ENCODE peak calls at places on chromosomes 6 and 20, in five cellular contexts. One of them, this sample, is unnamed.

GRCh38 chr6:6724319-6725119 is 136.0 kb downstream of the LY86 start:
- DNase-seq in activated effector memory CD4-positive, alpha-beta T cell treated with anti-CD3 and anti-CD28 coated beads, Interleukin-2, amount 50 U/mL, for 16 hours: peak
- DNase-seq in anterior cingulate cortex: peak
- DNase-seq in ACHN: peak
- DNase-seq in fibroblast of lung: peak
- DNase-seq in this sample: peak

GRCh38 chr6:90288404-90288803 is 8.2 kb downstream of the BACH2 start:
- DNase-seq in activated effector memory CD4-positive, alpha-beta T cell treated with anti-CD3 and anti-CD28 coated beads, Interleukin-2, amount 50 U/mL, for 16 hours: no peak
- DNase-seq in anterior cingulate cortex: no peak
- DNase-seq in ACHN: no peak
- DNase-seq in fibroblast of lung: peak
- DNase-seq in this sample: no peak

GRCh38 chr6:161486326-161486725 is 212.5 kb upstream of the AGPAT4 start:
- DNase-seq in activated effector memory CD4-positive, alpha-beta T cell treated with anti-CD3 and anti-CD28 coated beads, Interleukin-2, amount 50 U/mL, for 16 hours: no peak
- DNase-seq in anterior cingulate cortex: no peak
- DNase-seq in ACHN: peak
- DNase-seq in fibroblast of lung: peak
- DNase-seq in this sample: no peak

GRCh38 chr20:60752741-60753420 is 499.2 kb upstream of the CDH4 start:
- DNase-seq in activated effector memory CD4-positive, alpha-beta T cell treated with anti-CD3 and anti-CD28 coated beads, Interleukin-2, amount 50 U/mL, for 16 hours: no peak
- DNase-seq in anterior cingulate cortex: no peak
- DNase-seq in ACHN: no peak
- DNase-seq in fibroblast of lung: no peak
- DNase-seq in this sample: no peak

GRCh38 chr20:28562510-28562898 is 2695.0 kb upstream of the DEFB115 start:
- DNase-seq in activated effector memory CD4-positive, alpha-beta T cell treated with anti-CD3 and anti-CD28 coated beads, Interleukin-2, amount 50 U/mL, for 16 hours: no peak
- DNase-seq in anterior cingulate cortex: no peak
- DNase-seq in ACHN: peak
- DNase-seq in fibroblast of lung: peak
- DNase-seq in this sample: no peak

GRCh38 chr6:104908031-104908430 is 48.3 kb upstream of the HACE1 start:
- DNase-seq in activated effector memory CD4-positive, alpha-beta T cell treated with anti-CD3 and anti-CD28 coated beads, Interleukin-2, amount 50 U/mL, for 16 hours: no peak
- DNase-seq in anterior cingulate cortex: no peak
- DNase-seq in ACHN: no peak
- DNase-seq in fibroblast of lung: no peak
- DNase-seq in this sample: no peak

GRCh38 chr6:157981132-157981394 is 600 bp upstream of the SYNJ2 start:
- DNase-seq in activated effector memory CD4-positive, alpha-beta T cell treated with anti-CD3 and anti-CD28 coated beads, Interleukin-2, amount 50 U/mL, for 16 hours: no peak
- DNase-seq in anterior cingulate cortex: no peak
- DNase-seq in ACHN: no peak
- DNase-seq in fibroblast of lung: no peak
- DNase-seq in this sample: no peak

GRCh38 chr6:36962874-36963273 is 8.3 kb downstream of the PI16 start:
- DNase-seq in activated effector memory CD4-positive, alpha-beta T cell treated with anti-CD3 and anti-CD28 coated beads, Interleukin-2, amount 50 U/mL, for 16 hours: peak
- DNase-seq in anterior cingulate cortex: no peak
- DNase-seq in ACHN: no peak
- DNase-seq in fibroblast of lung: no peak
- DNase-seq in this sample: peak

GRCh38 chr6:36289281-36290018 is 19.6 kb downstream of the PNPLA1 start:
- DNase-seq in activated effector memory CD4-positive, alpha-beta T cell treated with anti-CD3 and anti-CD28 coated beads, Interleukin-2, amount 50 U/mL, for 16 hours: no peak
- DNase-seq in anterior cingulate cortex: no peak
- DNase-seq in ACHN: no peak
- DNase-seq in fibroblast of lung: peak
- DNase-seq in this sample: no peak

GRCh38 chr6:3592371-3592941 is 135.6 kb upstream of the SLC22A23 start:
- DNase-seq in activated effector memory CD4-positive, alpha-beta T cell treated with anti-CD3 and anti-CD28 coated beads, Interleukin-2, amount 50 U/mL, for 16 hours: no peak
- DNase-seq in anterior cingulate cortex: no peak
- DNase-seq in ACHN: no peak
- DNase-seq in fibroblast of lung: peak
- DNase-seq in this sample: no peak

GRCh38 chr6:119333707-119334295 is 15.8 kb downstream of the MAN1A1 start:
- DNase-seq in activated effector memory CD4-positive, alpha-beta T cell treated with anti-CD3 and anti-CD28 coated beads, Interleukin-2, amount 50 U/mL, for 16 hours: no peak
- DNase-seq in anterior cingulate cortex: no peak
- DNase-seq in ACHN: peak
- DNase-seq in fibroblast of lung: no peak
- DNase-seq in this sample: no peak

GRCh38 chr6:156262014-156262413 is 515.2 kb upstream of the ARID1B start:
- DNase-seq in activated effector memory CD4-positive, alpha-beta T cell treated with anti-CD3 and anti-CD28 coated beads, Interleukin-2, amount 50 U/mL, for 16 hours: no peak
- DNase-seq in anterior cingulate cortex: no peak
- DNase-seq in ACHN: no peak
- DNase-seq in fibroblast of lung: no peak
- DNase-seq in this sample: no peak

GRCh38 chr6:125866433-125866832 is 75.7 kb downstream of the NCOA7 start:
- DNase-seq in activated effector memory CD4-positive, alpha-beta T cell treated with anti-CD3 and anti-CD28 coated beads, Interleukin-2, amount 50 U/mL, for 16 hours: no peak
- DNase-seq in anterior cingulate cortex: no peak
- DNase-seq in ACHN: no peak
- DNase-seq in fibroblast of lung: no peak
- DNase-seq in this sample: no peak

GRCh38 chr20:14481863-14482262 is 144.5 kb upstream of the FLRT3 start:
- DNase-seq in activated effector memory CD4-positive, alpha-beta T cell treated with anti-CD3 and anti-CD28 coated beads, Interleukin-2, amount 50 U/mL, for 16 hours: no peak
- DNase-seq in anterior cingulate cortex: no peak
- DNase-seq in ACHN: no peak
- DNase-seq in fibroblast of lung: peak
- DNase-seq in this sample: no peak

GRCh38 chr6:151341481-151342195 is 49.7 kb downstream of the ZBTB2 start:
- DNase-seq in activated effector memory CD4-positive, alpha-beta T cell treated with anti-CD3 and anti-CD28 coated beads, Interleukin-2, amount 50 U/mL, for 16 hours: no peak
- DNase-seq in anterior cingulate cortex: no peak
- DNase-seq in ACHN: no peak
- DNase-seq in fibroblast of lung: no peak
- DNase-seq in this sample: no peak

GRCh38 chr6:69985180-69985579 is 118.8 kb downstream of the COL19A1 start:
- DNase-seq in activated effector memory CD4-positive, alpha-beta T cell treated with anti-CD3 and anti-CD28 coated beads, Interleukin-2, amount 50 U/mL, for 16 hours: no peak
- DNase-seq in anterior cingulate cortex: no peak
- DNase-seq in ACHN: no peak
- DNase-seq in fibroblast of lung: no peak
- DNase-seq in this sample: no peak

GRCh38 chr6:130547723-130548122 is 181.9 kb downstream of the TMEM200A start:
- DNase-seq in activated effector memory CD4-positive, alpha-beta T cell treated with anti-CD3 and anti-CD28 coated beads, Interleukin-2, amount 50 U/mL, for 16 hours: no peak
- DNase-seq in anterior cingulate cortex: no peak
- DNase-seq in ACHN: no peak
- DNase-seq in fibroblast of lung: no peak
- DNase-seq in this sample: no peak

GRCh38 chr6:5036309-5036708 is 32.5 kb upstream of the RPP40 start:
- DNase-seq in activated effector memory CD4-positive, alpha-beta T cell treated with anti-CD3 and anti-CD28 coated beads, Interleukin-2, amount 50 U/mL, for 16 hours: no peak
- DNase-seq in anterior cingulate cortex: no peak
- DNase-seq in ACHN: no peak
- DNase-seq in fibroblast of lung: peak
- DNase-seq in this sample: no peak

GRCh38 chr6:98324406-98324930 is 509.9 kb upstream of the POU3F2 start:
- DNase-seq in activated effector memory CD4-positive, alpha-beta T cell treated with anti-CD3 and anti-CD28 coated beads, Interleukin-2, amount 50 U/mL, for 16 hours: no peak
- DNase-seq in anterior cingulate cortex: no peak
- DNase-seq in ACHN: no peak
- DNase-seq in fibroblast of lung: peak
- DNase-seq in this sample: no peak

This sample was measured in activated CD4-positive, alpha-beta T cell treated with anti-CD3 and anti-CD28 coated beads, Interleukin-2, amount 50 U/mL, for 1 hour.